ENCODE peak calls at places on chromosome 17, in six cellular contexts. B is fibroblast of lung, K is HCT116, V is IMR-90, J is hepatocyte, D is OCI-LY7. Z is an unnamed sample.

GRCh38 chr17:39178516-39178915 is 12.6 kb upstream of the ARL5C start:
- DNase-seq in D (no peak), B (peak; percentile 28), K (peak; percentile 18), J (no peak), V (no peak), Z (peak; percentile 54)

GRCh38 chr17:44197980-44198720 is 1.5 kb downstream of the ATXN7L3 start:
- DNase-seq in V (peak; percentile 41), B (peak; percentile 42), K (peak; percentile 57), D (peak; percentile 65), J (peak; percentile 58), Z (peak; percentile 64)

GRCh38 chr17:47287639-47288038 is 34.0 kb downstream of the ITGB3 start:
- DNase-seq in J (no peak), D (no peak), K (no peak), B (no peak), V (no peak), Z (no peak)

GRCh38 chr17:72691601-72692000 is 400.9 kb downstream of the SLC39A11 start:
- DNase-seq in K (no peak), J (no peak), D (no peak), V (peak; percentile 98), B (peak; percentile 88), Z (peak; percentile 94)

GRCh38 chr17:76252040-76252954 is 12.0 kb upstream of the RNF157 start:
- DNase-seq in K (no peak), B (peak; percentile 82), V (peak; percentile 99), D (peak; percentile 41), J (peak; percentile 67), Z (peak; percentile 100)

GRCh38 chr17:43579570-43580140 is 33.5 kb upstream of the ETV4 start:
- DNase-seq in B (peak; percentile 98), J (peak; percentile 57), V (peak; percentile 95), D (no peak), K (no peak), Z (peak; percentile 87)

GRCh38 chr17:81437221-81437651 is 42.0 kb downstream of the BAHCC1 start:
- DNase-seq in V (no peak), B (no peak), K (no peak), J (no peak), D (no peak), Z (no peak)

GRCh38 chr17:34126496-34126895 is 128.6 kb upstream of the CCL2 start:
- DNase-seq in K (no peak), J (no peak), D (no peak), B (no peak), V (no peak), Z (no peak)

GRCh38 chr17:43881758-43882505 is 25.4 kb downstream of the MPP2 start:
- DNase-seq in K (no peak), D (no peak), B (no peak), V (no peak), J (no peak), Z (no peak)

GRCh38 chr17:73358668-73359067 is 46.9 kb upstream of the CDC42EP4 start:
- DNase-seq in D (no peak), B (no peak), K (no peak), J (no peak), V (no peak), Z (no peak)

GRCh38 chr17:46873941-46874645 is 22.7 kb downstream of the WNT9B start:
- DNase-seq in J (no peak), K (no peak), B (no peak), D (no peak), V (no peak), Z (no peak)

GRCh38 chr17:56523042-56523441 is 70.5 kb upstream of the NOG start:
- DNase-seq in K (no peak), V (no peak), B (no peak), J (no peak), D (no peak), Z (no peak)

GRCh38 chr17:73551144-73551543 is 93.1 kb downstream of the SDK2 start:
- DNase-seq in J (no peak), K (no peak), V (no peak), D (no peak), B (no peak), Z (no peak)

GRCh38 chr17:47999612-48000011 is 28.7 kb downstream of the CDK5RAP3 start:
- DNase-seq in D (no peak), V (peak; percentile 72), K (no peak), J (no peak), B (peak; percentile 72), Z (peak; percentile 75)

GRCh38 chr17:37726891-37727780 is 17.7 kb downstream of the HNF1B start:
- DNase-seq in B (no peak), D (no peak), J (no peak), V (no peak), K (no peak), Z (no peak)

GRCh38 chr17:66673668-66674276 is 161.1 kb upstream of the CACNG5 start:
- DNase-seq in K (peak; percentile 72), D (peak; percentile 41), V (peak; percentile 72), J (peak; percentile 78), B (peak; percentile 62), Z (peak; percentile 92)

GRCh38 chr17:19750835-19751234 is 2.7 kb upstream of the ALDH3A1 start:
- DNase-seq in B (no peak), K (no peak), V (no peak), J (no peak), D (no peak), Z (peak; percentile 68)

GRCh38 chr17:56593741-56594527 is 435 bp downstream of the NOG start:
- DNase-seq in D (peak; percentile 3), B (peak; percentile 80), V (peak; percentile 71), J (peak; percentile 64), K (no peak), Z (peak; percentile 79)

GRCh38 chr17:83116311-83116771 is 36.9 kb downstream of the METRNL start:
- DNase-seq in D (no peak), V (no peak), J (no peak), B (no peak), K (no peak), Z (no peak)

GRCh38 chr17:82127704-82128103 is 29.7 kb upstream of the FASN start:
- DNase-seq in J (no peak), V (no peak), K (no peak), B (no peak), D (no peak), Z (no peak)

GRCh38 chr17:77874303-77875050 is 84.0 kb upstream of the TNRC6C start:
- DNase-seq in B (no peak), V (no peak), D (no peak), K (no peak), J (no peak), Z (no peak)

GRCh38 chr17:48011405-48012150 is 26.0 kb downstream of the COPZ2 start:
- DNase-seq in J (peak; percentile 57), V (peak; percentile 25), B (peak; percentile 35), D (peak; percentile 79), K (peak; percentile 35), Z (peak; percentile 82)

GRCh38 chr17:67378444-67379250 is 1.6 kb downstream of the PITPNC1 start:
- DNase-seq in V (peak; percentile 82), D (peak; percentile 90), K (peak; percentile 56), B (peak; percentile 74), J (peak; percentile 92), Z (peak; percentile 94)

GRCh38 chr17:35766489-35766877 is 5.8 kb downstream of the C17orf50 start:
- DNase-seq in K (no peak), D (no peak), J (no peak), B (no peak), V (no peak), Z (no peak)

GRCh38 chr17:17070931-17071330 is 28.7 kb downstream of the MPRIP start:
- DNase-seq in V (no peak), B (no peak), K (no peak), J (no peak), D (no peak), Z (no peak)
- H4K20me1 ChIP-seq in V (peaks cover 81% of the 10 kb centered on the region), B (peaks cover 2% of the 10 kb centered on the region), K (peaks cover 27% of the 10 kb centered on the region), J (peaks cover 43% of the 10 kb centered on the region), D (no peaks in the 10 kb centered on the region), Z (peaks cover 89% of the 10 kb centered on the region)

GRCh38 chr17:52938623-52939230 is 780.2 kb upstream of the CA10 start:
- DNase-seq in K (no peak), V (no peak), B (no peak), J (no peak), D (no peak), Z (no peak)
- TF ChIP-seq CTCF in K (no peak), V (no peak), B (no peak), J (no peak), D (no peak), Z (no peak)

GRCh38 chr17:65627892-65628622 is 66.6 kb upstream of the AXIN2 start:
- DNase-seq in K (no peak), J (peak; percentile 81), V (peak; percentile 92), B (peak; percentile 77), D (no peak), Z (peak; percentile 98)

GRCh38 chr17:65630502-65630901 is 69.1 kb upstream of the AXIN2 start:
- DNase-seq in B (no peak), J (no peak), K (no peak), D (no peak), V (no peak), Z (no peak)

GRCh38 chr17:65629234-65629690 is 67.8 kb upstream of the AXIN2 start:
- DNase-seq in D (no peak), K (no peak), J (no peak), B (peak; percentile 42), V (peak; percentile 13), Z (no peak)

GRCh38 chr17:65627108-65627507 is 65.7 kb upstream of the AXIN2 start:
- DNase-seq in K (no peak), D (no peak), J (no peak), V (no peak), B (no peak), Z (peak; percentile 20)

DNA sequence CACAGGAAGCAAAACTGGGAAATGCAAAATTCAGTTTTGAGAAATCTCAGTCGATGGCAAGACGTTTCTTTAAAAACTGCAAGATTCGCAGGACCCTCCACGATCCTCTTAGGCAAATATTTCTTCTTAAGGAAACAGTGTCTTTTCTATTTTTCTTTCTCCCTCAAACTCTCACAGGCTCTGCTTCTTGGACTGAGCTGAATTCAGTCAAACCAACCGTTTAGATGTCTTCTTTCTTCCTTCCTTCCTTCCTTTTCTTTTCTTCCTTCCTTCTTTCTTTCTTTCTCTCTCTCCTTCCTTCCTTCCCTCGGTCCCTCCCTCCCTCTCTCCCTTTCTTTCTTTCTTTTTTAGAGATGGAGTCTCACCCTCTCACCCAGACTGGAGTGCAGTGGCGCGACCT is 67.2 kb upstream of the AXIN2 start:
- DNase-seq in V (no peak), D (no peak), B (no peak), K (no peak), J (no peak), Z (no peak)
- H3K4me2 ChIP-seq in V (peak overlapping the region; percentile 64), D (no peak overlapping the region), B (peak overlapping the region; percentile 66), K (no peak overlapping the region), J (peak overlapping the region; percentile 53), Z (peak overlapping the region; percentile 71)

GRCh38 chr17:32451879-32452278 is 7.6 kb downstream of the PSMD11 start:
- DNase-seq in B (no peak), K (no peak), V (no peak), J (no peak), D (no peak), Z (no peak)

GRCh38 chr17:32446949-32447348 is 2.6 kb downstream of the PSMD11 start:
- DNase-seq in B (no peak), D (no peak), V (no peak), J (no peak), K (no peak), Z (no peak)

GRCh38 chr17:32449963-32450362 is 5.7 kb downstream of the PSMD11 start:
- DNase-seq in J (no peak), D (no peak), B (no peak), V (no peak), K (no peak), Z (no peak)

DNA sequence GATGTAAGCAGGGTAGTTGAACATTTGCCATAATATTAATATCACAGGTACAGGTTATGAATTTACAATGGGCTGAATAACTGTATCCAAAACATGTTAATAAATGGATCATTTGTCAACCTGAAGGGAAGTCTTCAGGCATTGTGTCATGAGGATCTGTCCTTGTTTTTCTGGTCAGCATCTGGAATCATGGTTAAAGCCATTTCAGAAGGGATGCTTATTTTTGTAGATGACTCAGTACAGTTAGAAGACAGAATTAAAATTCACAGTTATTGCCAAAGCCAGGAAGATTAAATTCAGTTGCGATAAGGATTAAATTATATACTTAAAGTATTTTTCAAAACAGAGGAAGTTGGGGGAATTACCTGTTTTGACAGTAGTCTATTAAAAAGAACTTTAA is 8.0 kb downstream of the PSMD11 start:
- DNase-seq in J (no peak), V (peak; percentile 73), B (peak; percentile 52), D (no peak), K (no peak), Z (no peak)
- H4K20me1 ChIP-seq in J (peaks cover 10% of the 10 kb centered on the region), V (peaks cover 29% of the 10 kb centered on the region), B (no peaks in the 10 kb centered on the region), D (peaks cover 3% of the 10 kb centered on the region), K (peaks cover 31% of the 10 kb centered on the region), Z (peaks cover 33% of the 10 kb centered on the region)